ENCODE peak calls at places on chromosomes 12 and 14, in four cellular contexts. R is thoracic aorta, P is dorsolateral prefrontal cortex, K is NCI-H1092. O is an unnamed sample.

GRCh38 chr14:56133547-56133946 is 15.3 kb downstream of the PELI2 start:
- DNase-seq in R (no peak), P (no peak), K (no peak), O (no peak)

GRCh38 chr12:100127766-100128508 is 14.7 kb downstream of the BLTP3B start:
- DNase-seq in R (no peak), P (no peak), K (no peak), O (no peak)

GRCh38 chr12:110689002-110689600 is at the start of gene HVCN1:
- DNase-seq in R (no peak), P (no peak), K (no peak), O (peak; percentile 79)

GRCh38 chr12:132605892-132606291 is 4.5 kb downstream of the LRCOL1 start:
- DNase-seq in R (no peak), P (no peak), K (no peak), O (no peak)

GRCh38 chr12:127083028-127083949 is 1183.7 kb upstream of the TMEM132C start:
- DNase-seq in R (no peak), P (no peak), K (peak; percentile 56), O (no peak)

GRCh38 chr12:6180300-6181051 is 19.7 kb upstream of the CD9 start:
- DNase-seq in R (no peak), P (no peak), K (no peak), O (peak; percentile 69)

GRCh38 chr12:109463776-109464175 is 13.3 kb downstream of the KCTD10 start:
- DNase-seq in R (no peak), P (no peak), K (no peak), O (no peak)

GRCh38 chr12:13628067-13628466 is 353.3 kb downstream of the GRIN2B start:
- DNase-seq in R (no peak), P (no peak), K (no peak), O (no peak)

GRCh38 chr14:76337619-76338545 is 38.1 kb upstream of the ESRRB start:
- DNase-seq in R (no peak), P (no peak), K (no peak), O (no peak)